ENCODE peak calls at places on chromosome 17, in nine cellular contexts. C is GM23248, A is MM.1S, X is PC-3, W is hepatocyte, E is OCI-LY7, V is HCT116, T is SK-N-SH, F is GM23338. J is an unnamed sample.

GRCh38 chr17:17412331-17412730 is 64.5 kb upstream of the MED9 start:
- DNase-seq in T (no peak), V (no peak), F (no peak), C (peak), W (no peak), A (no peak), X (peak), E (no peak), J (no peak)

GRCh38 chr17:30477758-30478115 is 529 bp downstream of the GOSR1 start:
- DNase-seq in C (peak), W (peak), T (no peak), V (no peak), F (peak), A (peak), X (no peak), E (peak), J (no peak)

GRCh38 chr17:51957746-51958145 is 200.8 kb downstream of the CA10 start:
- DNase-seq in C (no peak), W (no peak), E (no peak), T (no peak), F (no peak), V (no peak), X (no peak), A (no peak), J (no peak)

GRCh38 chr17:74773871-74774286 is 2.3 kb downstream of the NAT9 start:
- DNase-seq in F (no peak), V (no peak), X (no peak), C (peak), T (no peak), W (no peak), A (no peak), E (no peak), J (no peak)

GRCh38 chr17:29390856-29391631 is 881 bp downstream of the TAOK1 start:
- DNase-seq in W (peak), T (peak), A (no peak), F (peak), X (no peak), E (peak), V (no peak), C (peak), J (peak)

GRCh38 chr17:2435181-2435741 is 34.4 kb upstream of the MNT start:
- DNase-seq in X (no peak), A (no peak), C (peak), T (peak), E (no peak), V (no peak), F (peak), W (peak), J (peak)

GRCh38 chr17:44260296-44260695 is 7.6 kb downstream of the SLC4A1 start:
- DNase-seq in A (no peak), V (no peak), T (no peak), F (no peak), W (no peak), E (no peak), C (no peak), X (no peak), J (no peak)

GRCh38 chr17:16444258-16444886 is 29.0 kb downstream of the TRPV2 start:
- DNase-seq in V (no peak), F (no peak), A (no peak), T (no peak), X (peak), C (no peak), E (no peak), W (no peak), J (no peak)

GRCh38 chr17:77572851-77573250 is 385.7 kb upstream of the TNRC6C start:
- DNase-seq in X (no peak), T (no peak), C (no peak), F (no peak), A (no peak), W (no peak), V (no peak), E (no peak), J (no peak)

GRCh38 chr17:16282522-16282921 is 65.5 kb downstream of the PIGL start:
- DNase-seq in T (no peak), W (no peak), C (peak), X (peak), E (no peak), V (peak), A (no peak), F (no peak), J (no peak)

GRCh38 chr17:34312080-34312479 is 7.2 kb upstream of the CCL8 start:
- DNase-seq in W (no peak), C (peak), A (no peak), V (no peak), F (no peak), E (no peak), X (no peak), T (no peak), J (no peak)

GRCh38 chr17:41799366-41799765 is 12.4 kb downstream of the P3H4 start:
- DNase-seq in F (no peak), X (peak), V (no peak), T (no peak), W (no peak), E (no peak), A (no peak), C (no peak), J (no peak)

GRCh38 chr17:41797377-41797776 is 10.9 kb upstream of the JUP start:
- DNase-seq in W (peak), F (peak), C (no peak), X (no peak), A (no peak), E (no peak), T (no peak), V (no peak), J (no peak)

GRCh38 chr17:41800601-41801373 is 11.0 kb downstream of the P3H4 start:
- DNase-seq in T (peak), E (peak), W (peak), X (peak), V (peak), A (peak), C (peak), F (peak), J (peak)

GRCh38 chr17:41802961-41803682 is 8.6 kb downstream of the P3H4 start:
- DNase-seq in W (peak), E (no peak), C (no peak), F (peak), V (no peak), T (no peak), A (no peak), X (no peak), J (no peak)

DNA sequence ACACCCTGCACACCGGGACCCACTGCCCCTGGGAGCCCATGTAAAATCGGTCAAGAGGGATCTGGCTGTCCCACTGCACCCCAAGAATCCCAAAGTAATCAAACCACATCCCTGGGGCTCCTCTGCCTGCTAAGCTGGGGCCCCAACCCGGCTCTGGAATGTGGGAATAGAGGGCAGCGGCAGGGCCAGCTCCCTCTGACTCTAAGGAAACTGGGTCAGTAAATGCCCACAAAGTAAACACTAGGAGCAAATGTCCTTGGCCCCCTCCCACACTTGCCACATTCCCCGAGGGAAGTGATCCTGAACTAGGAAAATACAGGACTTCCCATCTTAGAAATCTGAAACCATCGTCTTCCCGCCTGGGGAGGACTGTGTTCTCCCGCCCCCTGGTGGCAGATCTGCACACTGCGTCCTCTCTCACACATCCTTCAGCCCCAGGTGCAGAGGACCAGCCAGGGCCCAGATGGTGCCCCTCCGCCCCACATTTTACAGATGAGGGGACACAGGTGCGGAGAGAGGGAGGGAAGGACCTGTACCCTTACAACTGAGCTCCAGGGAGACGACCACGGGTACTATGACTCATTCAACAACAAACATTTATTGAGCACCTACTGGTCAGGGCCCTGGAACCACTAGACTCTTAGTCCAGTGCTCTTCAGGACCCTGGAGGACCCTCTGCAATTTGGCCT is 10.2 kb downstream of the P3H4 start:
- DNase-seq in W (peak), A (peak), V (peak), F (peak), T (peak), X (peak), C (peak), E (peak), J (peak)
- TF ChIP-seq EZH2phosphoT487 in W (no peak), A (no peak), V (no peak), F (no peak), T (no peak), X (no peak), C (no peak), E (no peak), J (no peak)

GRCh38 chr17:79036609-79037008 is 12.6 kb downstream of the C1QTNF1 start:
- DNase-seq in T (no peak), W (no peak), C (peak), V (no peak), X (peak), A (no peak), E (no peak), F (no peak), J (no peak)
- TF ChIP-seq EZH2phosphoT487 in T (no peak), W (no peak), C (no peak), V (no peak), X (no peak), A (no peak), E (no peak), F (no peak), J (no peak)

GRCh38 chr17:70366421-70366820 is 197.1 kb downstream of the KCNJ2 start:
- DNase-seq in C (no peak), A (no peak), V (no peak), F (peak), T (no peak), W (no peak), E (no peak), X (no peak), J (no peak)
- TF ChIP-seq EZH2phosphoT487 in C (no peak), A (no peak), V (no peak), F (no peak), T (no peak), W (no peak), E (no peak), X (no peak), J (no peak)

DNA sequence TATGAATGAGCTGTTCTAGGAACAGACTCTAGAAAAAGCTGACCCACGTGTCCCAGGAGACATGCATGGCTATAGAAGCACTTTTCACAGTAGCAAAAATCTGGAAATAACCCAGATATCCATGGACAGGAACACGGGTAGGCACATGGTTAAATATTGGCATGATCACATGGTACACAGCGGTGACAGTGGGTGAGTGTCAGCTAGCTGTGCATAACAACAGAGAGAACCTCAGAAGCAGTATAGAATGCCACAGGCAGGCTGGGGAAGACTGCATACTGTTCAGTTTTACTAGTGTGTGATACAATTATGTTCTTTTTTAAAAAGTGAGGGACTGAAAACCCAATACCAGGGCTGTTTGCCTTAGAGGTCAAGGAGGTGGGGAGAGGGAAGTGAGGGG is 31.4 kb downstream of the EPN2 start:
- DNase-seq in A (no peak), V (no peak), W (no peak), F (no peak), C (no peak), X (no peak), T (no peak), E (no peak), J (no peak)
- TF ChIP-seq EZH2phosphoT487 in A (no peak), V (no peak), W (no peak), F (no peak), C (no peak), X (no peak), T (no peak), E (no peak), J (no peak)

GRCh38 chr17:79977161-79977631 is 58.5 kb downstream of the TBC1D16 start:
- DNase-seq in V (no peak), A (no peak), F (no peak), C (no peak), E (no peak), T (peak), X (no peak), W (no peak), J (no peak)
- TF ChIP-seq EZH2phosphoT487 in V (no peak), A (no peak), F (no peak), C (no peak), E (no peak), T (no peak), X (no peak), W (no peak), J (no peak)

GRCh38 chr17:70808596-70808995 is 639.3 kb downstream of the KCNJ2 start:
- DNase-seq in W (peak), E (peak), T (peak), V (peak), X (peak), F (peak), A (no peak), C (no peak), J (peak)

GRCh38 chr17:70810609-70811008 is 641.3 kb downstream of the KCNJ2 start:
- DNase-seq in E (no peak), C (peak), T (no peak), A (no peak), F (no peak), X (peak), V (no peak), W (no peak), J (no peak)
- TF ChIP-seq EZH2phosphoT487 in E (no peak), C (no peak), T (no peak), A (no peak), F (no peak), X (no peak), V (no peak), W (no peak), J (no peak)